ENCODE peak calls at places on chromosomes 7 and 10, in eight cellular contexts. U, Z, G, J, F, T, M and C are unnamed samples.

GRCh38 chr10:122282909-122283308 is 11.8 kb downstream of the BTBD16 start:
- DNase-seq in U (no peak), Z (no peak), G (no peak), J (no peak), F (no peak), T (no peak), M (no peak), C (no peak)

GRCh38 chr7:153401795-153402720 is 642.5 kb downstream of the ACTR3B start:
- DNase-seq in U (no peak), Z (no peak), G (no peak), J (no peak), F (no peak), T (no peak), M (no peak), C (no peak)

GRCh38 chr10:105925045-105925785 is 1239.3 kb downstream of the SORCS1 start:
- DNase-seq in U (no peak), Z (no peak), G (no peak), J (no peak), F (no peak), T (no peak), M (no peak), C (no peak)

GRCh38 chr10:110852897-110853296 is 18.8 kb upstream of the PDCD4 start:
- DNase-seq in U (no peak), Z (no peak), G (peak; percentile 11), J (no peak), F (no peak), T (no peak), M (no peak), C (no peak)

GRCh38 chr7:11355571-11355970 is 381.9 kb downstream of the PHF14 start:
- DNase-seq in U (no peak), Z (no peak), G (no peak), J (no peak), F (no peak), T (no peak), M (no peak), C (no peak)

GRCh38 chr10:113484487-113484886 is 68.4 kb upstream of the HABP2 start:
- DNase-seq in U (no peak), Z (no peak), G (no peak), J (no peak), F (no peak), T (no peak), M (no peak), C (no peak)

GRCh38 chr7:98360221-98361124 is 40.4 kb downstream of the BAIAP2L1 start:
- DNase-seq in U (no peak), Z (no peak), G (peak; percentile 64), J (no peak), F (no peak), T (no peak), M (no peak), C (no peak)

GRCh38 chr7:137084607-137085380 is 216.3 kb downstream of the CHRM2 start:
- DNase-seq in U (no peak), Z (no peak), G (no peak), J (no peak), F (no peak), T (no peak), M (no peak), C (no peak)

GRCh38 chr10:73894245-73894971 is 16.5 kb upstream of the PLAU start:
- DNase-seq in U (no peak), Z (no peak), G (peak; percentile 95), J (peak; percentile 10), F (no peak), T (no peak), M (no peak), C (no peak)

GRCh38 chr7:484365-485101 is 35.1 kb downstream of the PDGFA start:
- DNase-seq in U (no peak), Z (no peak), G (no peak), J (no peak), F (no peak), T (no peak), M (no peak), C (no peak)

GRCh38 chr10:62653254-62653653 is 151.3 kb upstream of the ADO start:
- DNase-seq in U (no peak), Z (no peak), G (no peak), J (peak; percentile 76), F (no peak), T (no peak), M (no peak), C (peak; percentile 62)

GRCh38 chr7:19670806-19671205 is 38.0 kb downstream of the POLR1F start:
- DNase-seq in U (no peak), Z (no peak), G (no peak), J (no peak), F (no peak), T (no peak), M (no peak), C (no peak)

GRCh38 chr10:132101529-132101928 is 35.8 kb downstream of the JAKMIP3 start:
- DNase-seq in U (no peak), Z (no peak), G (no peak), J (no peak), F (no peak), T (no peak), M (no peak), C (no peak)

GRCh38 chr7:110418651-110419270 is 672.2 kb upstream of the LRRN3 start:
- DNase-seq in U (no peak), Z (no peak), G (no peak), J (no peak), F (no peak), T (no peak), M (no peak), C (no peak)

GRCh38 chr10:75400769-75401568 is 595 bp downstream of the ZNF503 start:
- DNase-seq in U (peak; percentile 21), Z (peak; percentile 67), G (peak; percentile 75), J (peak; percentile 53), F (peak; percentile 49), T (no peak), M (peak; percentile 34), C (peak; percentile 49)

GRCh38 chr10:70368774-70369482 is 13.5 kb downstream of the LRRC20 start:
- DNase-seq in U (no peak), Z (no peak), G (no peak), J (no peak), F (no peak), T (no peak), M (no peak), C (no peak)

GRCh38 chr7:36811807-36812206 is 87.5 kb upstream of the AOAH start:
- DNase-seq in U (no peak), Z (no peak), G (no peak), J (no peak), F (no peak), T (no peak), M (no peak), C (no peak)

GRCh38 chr10:5812283-5813090 is 747 bp downstream of the GDI2 start:
- DNase-seq in U (no peak), Z (peak; percentile 54), G (peak; percentile 47), J (peak; percentile 57), F (no peak), T (peak; percentile 42), M (no peak), C (peak; percentile 59)